ENCODE peak calls at places on chromosomes 7 and 10, in five cellular contexts. N is DND-41, H is neural progenitor cell, K is transverse colon, O is keratinocyte. J is an unnamed sample.
A peak's percentile ranks its signal among the peaks of the same experiment; 100 is the strongest.

GRCh38 chr10:69502589-69502988 is 51.3 kb downstream of the TSPAN15 start:
- DNase-seq in O (no peak), H (no peak), K (no peak), N (no peak), J (no peak)

GRCh38 chr7:19024261-19024660 is 93.2 kb downstream of the TWIST1 start:
- DNase-seq in K (no peak), O (no peak), N (no peak), H (no peak), J (no peak)

GRCh38 chr10:114576132-114576487 is 82.0 kb downstream of the ABLIM1 start:
- DNase-seq in O (no peak), K (no peak), H (no peak), N (no peak), J (no peak)

GRCh38 chr10:75019360-75019759 is 92.1 kb upstream of the SAMD8 start:
- DNase-seq in O (no peak), K (no peak), N (no peak), H (no peak), J (peak; percentile 40)

GRCh38 chr7:128715079-128715478 is 24.1 kb upstream of the CALU start:
- DNase-seq in K (no peak), N (no peak), O (no peak), H (no peak), J (no peak)

GRCh38 chr7:111159426-111159825 is 68.5 kb downstream of the LRRN3 start:
- DNase-seq in N (no peak), K (no peak), H (no peak), O (no peak), J (no peak)

GRCh38 chr7:144134116-144134515 is 11.1 kb downstream of the OR2A14 start:
- DNase-seq in K (no peak), N (no peak), H (no peak), O (no peak), J (no peak)

GRCh38 chr10:31622993-31623392 is 304.0 kb downstream of the ZEB1 start:
- DNase-seq in K (no peak), O (no peak), N (no peak), H (no peak), J (no peak)

GRCh38 chr10:114436941-114437340 is 32.6 kb upstream of the AFAP1L2 start:
- DNase-seq in O (no peak), H (no peak), N (no peak), K (no peak), J (no peak)

GRCh38 chr10:70131560-70131937 is 1.1 kb downstream of the AIFM2 start:
- DNase-seq in N (no peak), H (no peak), K (no peak), O (no peak), J (no peak)

GRCh38 chr10:128859738-128860386 is 607.2 kb upstream of the MGMT start:
- DNase-seq in K (peak; percentile 45), O (no peak), H (peak; percentile 56), N (peak; percentile 46), J (peak; percentile 2)

GRCh38 chr10:4242561-4243035 is 457.6 kb upstream of the KLF6 start:
- DNase-seq in N (peak; percentile 67), H (peak; percentile 13), K (no peak), O (no peak), J (no peak)

GRCh38 chr7:47973739-47974138 is 5.7 kb downstream of the HUS1 start:
- DNase-seq in N (no peak), O (no peak), H (no peak), K (no peak), J (no peak)

GRCh38 chr10:36171546-36171945 is 529.5 kb upstream of the FZD8 start:
- DNase-seq in H (peak; percentile 28), K (no peak), O (no peak), N (no peak), J (no peak)

GRCh38 chr10:65348637-65349036 is 1577.2 kb upstream of the LRRTM3 start:
- DNase-seq in O (no peak), K (no peak), N (no peak), H (no peak), J (no peak)

GRCh38 chr7:125126376-125126775 is 196.8 kb upstream of the POT1 start:
- DNase-seq in N (no peak), K (no peak), O (no peak), H (no peak), J (no peak)

GRCh38 chr10:46075869-46076268 is 29.8 kb upstream of the MSMB start:
- DNase-seq in H (no peak), N (no peak), O (no peak), K (no peak), J (no peak)

GRCh38 chr7:128361463-128362441 is at the start of gene PRRT4:
- DNase-seq in H (peak; percentile 82), N (peak; percentile 50), K (peak; percentile 27), O (no peak), J (peak; percentile 55)

GRCh38 chr10:130338588-130339070 is 202.4 kb downstream of the GLRX3 start:
- DNase-seq in K (no peak), N (no peak), O (no peak), H (no peak), J (no peak)

GRCh38 chr10:25933653-25934608 is at the start of gene MYO3A:
- DNase-seq in O (no peak), H (peak; percentile 64), N (no peak), K (no peak), J (no peak)

GRCh38 chr7:100826546-100827329 is 585 bp downstream of the EPHB4 start:
- DNase-seq in N (no peak), H (peak; percentile 61), K (no peak), O (no peak), J (no peak)

GRCh38 chr10:30034433-30035137 is 24.8 kb downstream of the JCAD start:
- DNase-seq in O (no peak), K (no peak), N (no peak), H (no peak), J (no peak)

GRCh38 chr10:124403548-124403947 is 15.2 kb downstream of the OAT start:
- DNase-seq in H (peak; percentile 92), N (peak; percentile 59), O (no peak), K (no peak), J (peak; percentile 90)

GRCh38 chr10:103086261-103086660 is 106.8 kb downstream of the NT5C2 start:
- DNase-seq in N (no peak), K (no peak), H (no peak), O (no peak), J (no peak)

GRCh38 chr10:103080891-103081581 is 112.0 kb downstream of the NT5C2 start:
- DNase-seq in O (no peak), N (no peak), H (no peak), K (no peak), J (no peak)

GRCh38 chr10:103082683-103083082 is 110.4 kb downstream of the NT5C2 start:
- DNase-seq in H (no peak), K (no peak), O (no peak), N (no peak), J (no peak)

GRCh38 chr10:103083977-103084320 is 109.1 kb downstream of the NT5C2 start:
- DNase-seq in K (no peak), O (no peak), N (no peak), H (no peak), J (no peak)

GRCh38 chr10:103083266-103083976 is 109.7 kb downstream of the NT5C2 start:
- DNase-seq in H (no peak), K (no peak), O (no peak), N (no peak), J (no peak)
- H3K36me3 ChIP-seq in H (peaks cover 5% of the 10 kb centered on the region), K (peaks cover 10% of the 10 kb centered on the region), O (peaks cover 5% of the 10 kb centered on the region), N (peaks cover 60% of the 10 kb centered on the region), J (peaks cover 21% of the 10 kb centered on the region)

GRCh38 chr10:28674782-28675181 is 2.5 kb upstream of the BAMBI start:
- DNase-seq in K (no peak), N (no peak), H (peak; percentile 15), O (no peak), J (no peak)

GRCh38 chr10:28668363-28669226 is 8.7 kb upstream of the BAMBI start:
- DNase-seq in N (no peak), K (peak; percentile 55), O (no peak), H (peak; percentile 75), J (no peak)

GRCh38 chr10:28664369-28664740 is 13.0 kb upstream of the BAMBI start:
- DNase-seq in N (no peak), K (no peak), H (no peak), O (no peak), J (no peak)

GRCh38 chr10:28666751-28667467 is 10.4 kb upstream of the BAMBI start:
- DNase-seq in H (no peak), K (no peak), O (no peak), N (no peak), J (no peak)

GRCh38 chr10:28669227-28670173 is 7.8 kb upstream of the BAMBI start:
- DNase-seq in O (no peak), H (no peak), K (no peak), N (no peak), J (no peak)
- H3K4me3 ChIP-seq in O (peak overlapping the region; percentile 62), H (peak overlapping the region; percentile 69), K (peak overlapping the region; percentile 30), N (no peak overlapping the region), J (no peak overlapping the region)

GRCh38 chr10:110016957-110017514 is 9.3 kb downstream of the ADD3 start:
- DNase-seq in K (no peak), O (no peak), N (no peak), H (no peak), J (no peak)

GRCh38 chr10:110010076-110011069 is 2.6 kb downstream of the ADD3 start:
- DNase-seq in N (peak; percentile 71), O (no peak), H (no peak), K (no peak), J (peak; percentile 86)

GRCh38 chr10:110011679-110012078 is 3.9 kb downstream of the ADD3 start:
- DNase-seq in N (no peak), H (no peak), K (no peak), O (no peak), J (no peak)

GRCh38 chr10:110016037-110016436 is 8.3 kb downstream of the ADD3 start:
- DNase-seq in K (no peak), O (no peak), N (no peak), H (peak; percentile 82), J (no peak)

DNA sequence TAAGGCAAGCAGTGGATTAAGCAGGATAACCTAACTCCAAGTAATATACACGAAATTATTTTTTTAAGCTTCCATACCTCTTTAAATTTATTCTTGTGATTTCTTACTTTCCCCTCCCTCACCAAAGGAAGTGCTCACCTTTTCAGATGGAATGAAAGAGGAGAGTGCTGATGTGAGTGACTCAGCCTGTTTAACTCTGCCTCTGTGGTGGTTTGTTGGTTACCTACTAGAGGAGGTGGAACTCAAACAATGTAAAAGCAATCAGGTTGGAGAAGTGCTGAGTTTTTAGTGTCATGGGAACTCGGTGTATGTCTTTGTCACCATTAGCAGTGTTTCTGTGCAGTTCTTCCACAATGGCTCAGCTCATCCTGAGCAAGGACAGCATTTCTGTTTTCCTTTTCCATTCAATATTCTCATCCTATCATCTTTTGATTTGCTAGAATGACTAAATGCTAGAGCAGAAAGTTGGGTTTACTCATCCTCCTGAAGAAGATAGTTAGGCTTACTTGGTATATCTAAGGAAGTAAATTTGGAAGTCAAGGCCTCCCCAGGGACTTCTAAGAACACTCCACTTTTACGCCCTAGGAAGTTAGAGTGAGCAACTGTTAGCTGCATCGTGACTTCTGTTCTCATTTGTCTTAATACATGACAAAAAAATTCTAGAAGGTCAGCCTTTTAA is 6.0 kb downstream of the ADD3 start:
- DNase-seq in H (no peak), O (no peak), K (no peak), N (no peak), J (no peak)
- H3K4me1 ChIP-seq in H (peaks cover 77% of the 10 kb centered on the region), O (peaks cover 31% of the 10 kb centered on the region), K (peaks cover 41% of the 10 kb centered on the region), N (peaks cover 36% of the 10 kb centered on the region), J (peaks cover 90% of the 10 kb centered on the region)

DNA sequence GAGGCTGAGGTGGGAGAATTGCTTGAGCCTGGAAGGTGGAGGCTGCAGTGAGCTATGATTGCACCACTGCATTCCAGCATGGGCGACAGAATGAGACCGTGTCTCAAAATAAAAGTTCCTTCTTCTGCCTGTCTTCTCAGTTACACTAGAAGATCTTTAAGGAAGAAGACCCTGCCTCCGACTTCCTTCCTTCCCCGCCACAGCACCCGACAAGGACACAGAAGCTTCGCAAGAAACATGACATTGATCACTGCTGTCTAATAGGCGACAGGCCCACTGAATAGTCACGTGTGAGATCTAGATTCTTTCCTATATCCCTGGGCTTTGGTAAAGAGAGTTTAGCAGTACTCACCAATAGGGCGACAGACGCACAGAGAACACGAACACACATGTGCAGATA is 118.2 kb downstream of the PRPF18 start:
- DNase-seq in O (no peak), H (no peak), N (no peak), K (no peak), J (no peak)
- H3K36me3 ChIP-seq in O (peaks cover 5% of the 10 kb centered on the region), H (no peaks in the 10 kb centered on the region), N (peaks cover 15% of the 10 kb centered on the region), K (no peaks in the 10 kb centered on the region), J (no peaks in the 10 kb centered on the region)

J was measured in CD4-positive, CD25-positive, alpha-beta regulatory T cell.